ENCODE peak calls at places on chromosome 16, in five cellular contexts. One of them, this sample, is unnamed.

GRCh38 chr16:55146939-55147338 is 177.1 kb upstream of the IRX6 start:
- DNase-seq in HEK293T: no peak
- DNase-seq in HepG2: no peak
- DNase-seq in SK-N-SH: no peak
- DNase-seq in GM12878: no peak
- DNase-seq in this sample: no peak

GRCh38 chr16:17082126-17082882 is 388.5 kb downstream of the XYLT1 start:
- DNase-seq in HepG2: no peak
- DNase-seq in GM12878: no peak
- DNase-seq in HEK293T: no peak
- DNase-seq in SK-N-SH: no peak
- DNase-seq in this sample: no peak

GRCh38 chr16:4009177-4009576 is 107.1 kb downstream of the ADCY9 start:
- DNase-seq in GM12878: no peak
- DNase-seq in SK-N-SH: no peak
- DNase-seq in HepG2: no peak
- DNase-seq in HEK293T: no peak
- DNase-seq in this sample: no peak

GRCh38 chr16:19005561-19006445 is 22.1 kb downstream of the TMC7 start:
- DNase-seq in HEK293T: no peak
- DNase-seq in GM12878: no peak
- DNase-seq in HepG2: peak
- DNase-seq in SK-N-SH: no peak
- DNase-seq in this sample: no peak

GRCh38 chr16:87702325-87702811 is 63.4 kb downstream of the KLHDC4 start:
- DNase-seq in GM12878: peak
- DNase-seq in SK-N-SH: peak
- DNase-seq in HepG2: peak
- DNase-seq in HEK293T: peak
- DNase-seq in this sample: peak

GRCh38 chr16:2026461-2027023 is at the start of gene NHERF2:
- DNase-seq in HepG2: no peak
- DNase-seq in HEK293T: peak
- DNase-seq in GM12878: no peak
- DNase-seq in SK-N-SH: peak
- DNase-seq in this sample: peak

GRCh38 chr16:4351880-4352279 is 759 bp upstream of the PAM16 start:
- DNase-seq in SK-N-SH: no peak
- DNase-seq in GM12878: no peak
- DNase-seq in HepG2: peak
- DNase-seq in HEK293T: no peak
- DNase-seq in this sample: no peak

GRCh38 chr16:70789231-70789926 is 11.6 kb downstream of the VAC14 start:
- DNase-seq in GM12878: no peak
- DNase-seq in SK-N-SH: peak
- DNase-seq in HepG2: no peak
- DNase-seq in HEK293T: no peak
- DNase-seq in this sample: no peak

GRCh38 chr16:11533588-11533987 is 53.1 kb downstream of the LITAF start:
- DNase-seq in HEK293T: no peak
- DNase-seq in GM12878: no peak
- DNase-seq in HepG2: no peak
- DNase-seq in SK-N-SH: no peak
- DNase-seq in this sample: no peak

GRCh38 chr16:1433756-1434155 is 2.9 kb downstream of the PERCC1 start:
- DNase-seq in HepG2: no peak
- DNase-seq in GM12878: no peak
- DNase-seq in HEK293T: no peak
- DNase-seq in SK-N-SH: no peak
- DNase-seq in this sample: no peak

GRCh38 chr16:24113115-24113745 is 142.9 kb upstream of the CACNG3 start:
- DNase-seq in SK-N-SH: no peak
- DNase-seq in GM12878: no peak
- DNase-seq in HEK293T: no peak
- DNase-seq in HepG2: no peak
- DNase-seq in this sample: no peak

GRCh38 chr16:12677472-12677871 is 126.2 kb downstream of the CPPED1 start:
- DNase-seq in GM12878: no peak
- DNase-seq in HEK293T: no peak
- DNase-seq in HepG2: no peak
- DNase-seq in SK-N-SH: no peak
- DNase-seq in this sample: no peak

GRCh38 chr16:11236855-11237254 is 19.1 kb downstream of the SOCS1 start:
- DNase-seq in GM12878: no peak
- DNase-seq in HepG2: no peak
- DNase-seq in SK-N-SH: no peak
- DNase-seq in HEK293T: no peak
- DNase-seq in this sample: no peak

GRCh38 chr16:86379505-86379846 is 130.9 kb upstream of the FOXF1 start:
- DNase-seq in GM12878: no peak
- DNase-seq in SK-N-SH: no peak
- DNase-seq in HepG2: no peak
- DNase-seq in HEK293T: no peak
- DNase-seq in this sample: no peak
- TF ChIP-seq FOXM1 in GM12878: no peak
- TF ChIP-seq FOXM1 in SK-N-SH: no peak
- TF ChIP-seq FOXM1 in HepG2: no peak
- TF ChIP-seq FOXM1 in HEK293T: no peak
- TF ChIP-seq FOXM1 in this sample: no peak

GRCh38 chr16:72947379-72948237 is 100.3 kb downstream of the ZFHX3 start:
- DNase-seq in GM12878: no peak
- DNase-seq in HepG2: peak
- DNase-seq in SK-N-SH: peak
- DNase-seq in HEK293T: no peak
- DNase-seq in this sample: no peak
- TF ChIP-seq FOXM1 in GM12878: no peak
- TF ChIP-seq FOXM1 in HepG2: no peak
- TF ChIP-seq FOXM1 in SK-N-SH: no peak
- TF ChIP-seq FOXM1 in HEK293T: no peak
- TF ChIP-seq FOXM1 in this sample: no peak

GRCh38 chr16:7423436-7423941 is 90.8 kb downstream of the RBFOX1 start:
- DNase-seq in GM12878: no peak
- DNase-seq in HepG2: no peak
- DNase-seq in HEK293T: no peak
- DNase-seq in SK-N-SH: no peak
- DNase-seq in this sample: no peak

GRCh38 chr16:7420843-7421242 is 88.2 kb downstream of the RBFOX1 start:
- DNase-seq in GM12878: no peak
- DNase-seq in HepG2: no peak
- DNase-seq in SK-N-SH: no peak
- DNase-seq in HEK293T: no peak
- DNase-seq in this sample: no peak

GRCh38 chr16:7422489-7422888 is 89.8 kb downstream of the RBFOX1 start:
- DNase-seq in GM12878: no peak
- DNase-seq in SK-N-SH: no peak
- DNase-seq in HepG2: no peak
- DNase-seq in HEK293T: no peak
- DNase-seq in this sample: no peak

DNA sequence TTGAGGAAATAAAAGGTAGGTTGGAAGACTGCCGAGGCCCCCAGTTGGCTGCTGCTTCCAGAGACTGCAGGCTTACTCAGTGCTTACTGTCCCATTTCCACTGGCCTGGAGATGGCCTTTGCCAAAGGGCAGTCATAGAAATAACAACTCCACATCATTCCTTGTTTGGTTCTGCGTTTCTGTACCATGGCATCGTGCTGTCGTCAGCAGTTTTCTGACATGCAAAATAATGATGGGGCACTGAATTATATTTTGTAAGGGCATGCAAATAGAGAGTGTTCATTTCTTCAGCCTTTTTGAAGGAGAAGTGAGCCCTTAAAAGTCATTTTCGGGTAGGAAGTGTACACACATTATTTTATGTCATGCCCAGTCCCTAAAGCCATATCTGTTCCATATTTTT is 88.9 kb downstream of the RBFOX1 start:
- DNase-seq in HEK293T: no peak
- DNase-seq in GM12878: no peak
- DNase-seq in HepG2: no peak
- DNase-seq in SK-N-SH: no peak
- DNase-seq in this sample: no peak
- TF ChIP-seq FOXM1 in HEK293T: no peak
- TF ChIP-seq FOXM1 in GM12878: no peak
- TF ChIP-seq FOXM1 in HepG2: no peak
- TF ChIP-seq FOXM1 in SK-N-SH: no peak
- TF ChIP-seq FOXM1 in this sample: no peak

GRCh38 chr16:84597518-84598390 is 20.1 kb downstream of the COTL1 start:
- DNase-seq in SK-N-SH: no peak
- DNase-seq in HEK293T: no peak
- DNase-seq in HepG2: no peak
- DNase-seq in GM12878: no peak
- DNase-seq in this sample: no peak
- TF ChIP-seq FOXM1 in SK-N-SH: no peak
- TF ChIP-seq FOXM1 in HEK293T: no peak
- TF ChIP-seq FOXM1 in HepG2: no peak
- TF ChIP-seq FOXM1 in GM12878: no peak
- TF ChIP-seq FOXM1 in this sample: no peak

DNA sequence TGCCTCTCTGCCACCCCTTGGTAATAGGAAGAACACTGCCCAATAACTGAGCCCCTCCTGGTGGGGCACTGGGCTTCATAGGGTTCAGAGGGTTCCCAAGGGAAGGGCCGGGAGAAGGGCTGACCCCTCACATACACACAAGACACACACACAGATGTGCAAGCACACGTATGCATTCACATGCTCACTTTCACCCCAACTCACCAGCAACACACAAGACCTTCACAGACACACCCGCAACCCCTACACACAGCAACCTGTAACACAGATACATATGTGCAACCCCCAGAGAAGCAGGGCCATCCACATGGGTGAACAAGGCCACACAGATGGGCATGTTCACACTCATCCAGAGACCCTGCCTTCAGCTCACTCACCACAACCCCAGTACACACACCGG is 225.1 kb downstream of the ZNF423 start:
- DNase-seq in HepG2: no peak
- DNase-seq in GM12878: no peak
- DNase-seq in HEK293T: no peak
- DNase-seq in SK-N-SH: no peak
- DNase-seq in this sample: no peak
- TF ChIP-seq FOXM1 in HepG2: no peak
- TF ChIP-seq FOXM1 in GM12878: no peak
- TF ChIP-seq FOXM1 in HEK293T: no peak
- TF ChIP-seq FOXM1 in SK-N-SH: no peak
- TF ChIP-seq FOXM1 in this sample: no peak